ENCODE peak calls at places on chromosomes 3 and 15, in four cellular contexts. R is activated naive CD8-positive, alpha-beta T cell treated with anti-CD3 and anti-CD28 coated beads, Interleukin-2, amount 50 U/mL, for 24 hours; I is MM.1S; L is NCI-H2107. B is an unnamed sample.
A peak's percentile ranks its signal among the peaks of the same experiment; 100 is the strongest.

GRCh38 chr3:188191460-188191859 is 37.5 kb downstream of the LPP start:
- DNase-seq in R (no peak), I (no peak), L (no peak), B (no peak)

GRCh38 chr3:103684956-103685355 is 1250.1 kb downstream of the ZPLD1 start:
- DNase-seq in R (no peak), I (no peak), L (no peak), B (no peak)

GRCh38 chr3:188568750-188569149 is 414.8 kb downstream of the LPP start:
- DNase-seq in R (no peak), I (no peak), L (no peak), B (no peak)

GRCh38 chr3:51099794-51100542 is 285.1 kb upstream of the MANF start:
- DNase-seq in R (peak; percentile 26), I (no peak), L (no peak), B (peak; percentile 55)

GRCh38 chr3:122094693-122095092 is 39.5 kb downstream of the CD86 start:
- DNase-seq in R (no peak), I (peak; percentile 71), L (no peak), B (no peak)

GRCh38 chr15:69723404-69724097 is 270.9 kb downstream of the RPLP1 start:
- DNase-seq in R (no peak), I (no peak), L (no peak), B (no peak)

GRCh38 chr3:124107491-124107890 is 115.6 kb upstream of the ROPN1 start:
- DNase-seq in R (no peak), I (no peak), L (no peak), B (no peak)

GRCh38 chr3:6994081-6994668 is 133.3 kb downstream of the GRM7 start:
- DNase-seq in R (no peak), I (no peak), L (no peak), B (no peak)

GRCh38 chr3:54511766-54512365 is 389.5 kb downstream of the CACNA2D3 start:
- DNase-seq in R (no peak), I (no peak), L (no peak), B (peak; percentile 6)